ENCODE peak calls at places on chromosomes 5 and 9, in six cellular contexts. One of them, this sample, is unnamed.

GRCh38 chr5:160347453-160347852 is 23.0 kb downstream of the C1QTNF2 start:
- DNase-seq in activated CD8-positive, alpha-beta T cell treated with anti-CD3 and anti-CD28 coated beads for 36 hours: no peak
- DNase-seq in neural crest cell: no peak
- DNase-seq in astrocyte of the spinal cord: no peak
- DNase-seq in heart left ventricle: no peak
- DNase-seq in esophagus squamous epithelium: no peak
- DNase-seq in this sample: no peak

GRCh38 chr9:124022201-124023121 is 10.9 kb downstream of the LHX2 start:
- DNase-seq in astrocyte of the spinal cord: no peak
- DNase-seq in heart left ventricle: no peak
- DNase-seq in neural crest cell: peak; percentile 58
- DNase-seq in activated CD8-positive, alpha-beta T cell treated with anti-CD3 and anti-CD28 coated beads for 36 hours: no peak
- DNase-seq in esophagus squamous epithelium: no peak
- DNase-seq in this sample: no peak

GRCh38 chr5:135921388-135921787 is 25.7 kb upstream of the IL9 start:
- DNase-seq in heart left ventricle: no peak
- DNase-seq in astrocyte of the spinal cord: no peak
- DNase-seq in esophagus squamous epithelium: no peak
- DNase-seq in activated CD8-positive, alpha-beta T cell treated with anti-CD3 and anti-CD28 coated beads for 36 hours: no peak
- DNase-seq in neural crest cell: no peak
- DNase-seq in this sample: no peak

GRCh38 chr9:132381966-132382541 is 24.6 kb downstream of the TTF1 start:
- DNase-seq in activated CD8-positive, alpha-beta T cell treated with anti-CD3 and anti-CD28 coated beads for 36 hours: no peak
- DNase-seq in neural crest cell: no peak
- DNase-seq in heart left ventricle: no peak
- DNase-seq in astrocyte of the spinal cord: no peak
- DNase-seq in esophagus squamous epithelium: no peak
- DNase-seq in this sample: no peak

GRCh38 chr9:89635816-89636215 is 31.0 kb downstream of the GADD45G start:
- DNase-seq in activated CD8-positive, alpha-beta T cell treated with anti-CD3 and anti-CD28 coated beads for 36 hours: no peak
- DNase-seq in neural crest cell: no peak
- DNase-seq in heart left ventricle: no peak
- DNase-seq in esophagus squamous epithelium: no peak
- DNase-seq in astrocyte of the spinal cord: peak; percentile 24
- DNase-seq in this sample: no peak

GRCh38 chr5:179731791-179732411 is 721 bp upstream of the MAML1 start:
- DNase-seq in neural crest cell: peak; percentile 12
- DNase-seq in astrocyte of the spinal cord: no peak
- DNase-seq in activated CD8-positive, alpha-beta T cell treated with anti-CD3 and anti-CD28 coated beads for 36 hours: peak; percentile 33
- DNase-seq in heart left ventricle: no peak
- DNase-seq in esophagus squamous epithelium: no peak
- DNase-seq in this sample: peak; percentile 53

GRCh38 chr5:180862645-180863044 is 1.6 kb upstream of the ZFP62 start:
- DNase-seq in heart left ventricle: no peak
- DNase-seq in esophagus squamous epithelium: no peak
- DNase-seq in neural crest cell: no peak
- DNase-seq in activated CD8-positive, alpha-beta T cell treated with anti-CD3 and anti-CD28 coated beads for 36 hours: no peak
- DNase-seq in astrocyte of the spinal cord: no peak
- DNase-seq in this sample: no peak

GRCh38 chr5:53170748-53171349 is 61.3 kb upstream of the MOCS2 start:
- DNase-seq in heart left ventricle: no peak
- DNase-seq in activated CD8-positive, alpha-beta T cell treated with anti-CD3 and anti-CD28 coated beads for 36 hours: peak; percentile 22
- DNase-seq in astrocyte of the spinal cord: peak; percentile 49
- DNase-seq in esophagus squamous epithelium: no peak
- DNase-seq in neural crest cell: peak; percentile 4
- DNase-seq in this sample: peak; percentile 21

GRCh38 chr5:141330299-141331080 is at the start of gene PCDHGA1:
- DNase-seq in activated CD8-positive, alpha-beta T cell treated with anti-CD3 and anti-CD28 coated beads for 36 hours: peak; percentile 56
- DNase-seq in astrocyte of the spinal cord: peak; percentile 56
- DNase-seq in neural crest cell: no peak
- DNase-seq in heart left ventricle: no peak
- DNase-seq in esophagus squamous epithelium: no peak
- DNase-seq in this sample: no peak

GRCh38 chr9:93032545-93032944 is 26.0 kb upstream of the SUSD3 start:
- DNase-seq in astrocyte of the spinal cord: no peak
- DNase-seq in activated CD8-positive, alpha-beta T cell treated with anti-CD3 and anti-CD28 coated beads for 36 hours: no peak
- DNase-seq in heart left ventricle: no peak
- DNase-seq in esophagus squamous epithelium: no peak
- DNase-seq in neural crest cell: no peak
- DNase-seq in this sample: no peak
- TF ChIP-seq CTCF in astrocyte of the spinal cord: no peak
- TF ChIP-seq CTCF in activated CD8-positive, alpha-beta T cell treated with anti-CD3 and anti-CD28 coated beads for 36 hours: no peak
- TF ChIP-seq CTCF in heart left ventricle: no peak
- TF ChIP-seq CTCF in esophagus squamous epithelium: no peak
- TF ChIP-seq CTCF in neural crest cell: no peak
- TF ChIP-seq CTCF in this sample: no peak

GRCh38 chr9:112921549-112921948 is 30.9 kb upstream of the SLC46A2 start:
- DNase-seq in heart left ventricle: no peak
- DNase-seq in astrocyte of the spinal cord: peak; percentile 48
- DNase-seq in esophagus squamous epithelium: no peak
- DNase-seq in neural crest cell: no peak
- DNase-seq in activated CD8-positive, alpha-beta T cell treated with anti-CD3 and anti-CD28 coated beads for 36 hours: no peak
- DNase-seq in this sample: peak; percentile 3

GRCh38 chr9:112925058-112925641 is 34.5 kb upstream of the SLC46A2 start:
- DNase-seq in heart left ventricle: no peak
- DNase-seq in neural crest cell: peak; percentile 28
- DNase-seq in esophagus squamous epithelium: no peak
- DNase-seq in activated CD8-positive, alpha-beta T cell treated with anti-CD3 and anti-CD28 coated beads for 36 hours: peak; percentile 37
- DNase-seq in astrocyte of the spinal cord: peak; percentile 13
- DNase-seq in this sample: peak; percentile 2
- TF ChIP-seq CTCF in heart left ventricle: peak; percentile 13
- TF ChIP-seq CTCF in neural crest cell: peak; percentile 67
- TF ChIP-seq CTCF in esophagus squamous epithelium: no peak
- TF ChIP-seq CTCF in activated CD8-positive, alpha-beta T cell treated with anti-CD3 and anti-CD28 coated beads for 36 hours: peak; percentile 39
- TF ChIP-seq CTCF in astrocyte of the spinal cord: peak; percentile 29
- TF ChIP-seq CTCF in this sample: peak; percentile 19

GRCh38 chr5:151004499-151004898 is 15.9 kb upstream of the GPX3 start:
- DNase-seq in neural crest cell: no peak
- DNase-seq in activated CD8-positive, alpha-beta T cell treated with anti-CD3 and anti-CD28 coated beads for 36 hours: no peak
- DNase-seq in heart left ventricle: no peak
- DNase-seq in esophagus squamous epithelium: no peak
- DNase-seq in astrocyte of the spinal cord: no peak
- DNase-seq in this sample: no peak

GRCh38 chr5:151006704-151007334 is 13.6 kb upstream of the GPX3 start:
- DNase-seq in activated CD8-positive, alpha-beta T cell treated with anti-CD3 and anti-CD28 coated beads for 36 hours: no peak
- DNase-seq in neural crest cell: no peak
- DNase-seq in esophagus squamous epithelium: no peak
- DNase-seq in heart left ventricle: peak; percentile 67
- DNase-seq in astrocyte of the spinal cord: no peak
- DNase-seq in this sample: no peak

GRCh38 chr5:151005975-151006576 is 14.3 kb upstream of the GPX3 start:
- DNase-seq in heart left ventricle: peak; percentile 87
- DNase-seq in activated CD8-positive, alpha-beta T cell treated with anti-CD3 and anti-CD28 coated beads for 36 hours: no peak
- DNase-seq in neural crest cell: no peak
- DNase-seq in esophagus squamous epithelium: no peak
- DNase-seq in astrocyte of the spinal cord: no peak
- DNase-seq in this sample: peak; percentile 22

GRCh38 chr5:151003503-151003860 is 16.9 kb upstream of the GPX3 start:
- DNase-seq in heart left ventricle: no peak
- DNase-seq in neural crest cell: no peak
- DNase-seq in astrocyte of the spinal cord: no peak
- DNase-seq in activated CD8-positive, alpha-beta T cell treated with anti-CD3 and anti-CD28 coated beads for 36 hours: no peak
- DNase-seq in esophagus squamous epithelium: no peak
- DNase-seq in this sample: no peak

DNA sequence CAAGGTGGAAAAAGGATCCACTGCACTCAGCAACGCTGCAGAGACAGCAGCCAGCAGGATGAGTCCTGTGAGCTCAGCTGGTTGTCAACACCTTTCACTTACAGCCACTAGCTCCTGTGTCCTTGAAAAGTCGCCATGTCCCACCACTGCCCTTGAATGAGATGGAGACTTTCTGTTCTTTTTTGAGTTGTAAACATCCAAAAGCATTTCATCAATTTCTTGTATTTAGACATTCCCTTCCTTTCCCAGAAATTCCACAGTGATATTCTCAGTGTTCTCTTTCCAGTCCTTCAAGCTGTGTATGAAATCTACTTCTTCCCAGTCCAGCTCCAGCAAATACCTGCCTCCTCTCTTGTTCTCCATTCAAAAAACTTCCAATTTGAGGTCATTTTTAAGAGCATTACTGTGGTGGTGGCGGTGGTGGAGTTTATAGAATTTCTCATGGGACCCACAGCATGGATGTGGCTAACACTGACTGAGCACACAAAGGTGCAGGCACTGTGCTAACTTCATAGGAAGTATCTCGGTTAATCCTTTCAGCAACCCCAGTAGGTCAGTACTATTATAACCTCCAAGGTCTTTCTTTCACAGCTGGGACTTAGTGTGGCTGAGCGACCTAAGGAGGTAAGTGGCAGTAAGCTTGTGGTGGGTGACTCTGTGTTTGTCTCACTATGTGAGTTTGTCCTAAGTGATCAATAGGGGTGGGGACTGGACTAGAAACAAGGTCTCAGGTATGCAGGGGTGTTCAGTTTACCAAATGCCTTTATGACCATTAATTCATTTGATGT is 15.0 kb upstream of the GPX3 start:
- DNase-seq in heart left ventricle: no peak
- DNase-seq in activated CD8-positive, alpha-beta T cell treated with anti-CD3 and anti-CD28 coated beads for 36 hours: no peak
- DNase-seq in neural crest cell: no peak
- DNase-seq in astrocyte of the spinal cord: no peak
- DNase-seq in esophagus squamous epithelium: no peak
- DNase-seq in this sample: no peak
- TF ChIP-seq CTCF in heart left ventricle: no peak
- TF ChIP-seq CTCF in activated CD8-positive, alpha-beta T cell treated with anti-CD3 and anti-CD28 coated beads for 36 hours: no peak
- TF ChIP-seq CTCF in neural crest cell: no peak
- TF ChIP-seq CTCF in astrocyte of the spinal cord: no peak
- TF ChIP-seq CTCF in esophagus squamous epithelium: no peak
- TF ChIP-seq CTCF in this sample: no peak

GRCh38 chr5:150399158-150400019 is 13.3 kb downstream of the CD74 start:
- DNase-seq in activated CD8-positive, alpha-beta T cell treated with anti-CD3 and anti-CD28 coated beads for 36 hours: no peak
- DNase-seq in astrocyte of the spinal cord: no peak
- DNase-seq in heart left ventricle: no peak
- DNase-seq in neural crest cell: no peak
- DNase-seq in esophagus squamous epithelium: no peak
- DNase-seq in this sample: no peak

GRCh38 chr5:150400020-150400326 is 12.7 kb downstream of the CD74 start:
- DNase-seq in neural crest cell: no peak
- DNase-seq in astrocyte of the spinal cord: no peak
- DNase-seq in esophagus squamous epithelium: no peak
- DNase-seq in heart left ventricle: no peak
- DNase-seq in activated CD8-positive, alpha-beta T cell treated with anti-CD3 and anti-CD28 coated beads for 36 hours: no peak
- DNase-seq in this sample: no peak

GRCh38 chr5:150400327-150401075 is 12.2 kb downstream of the CD74 start:
- DNase-seq in neural crest cell: no peak
- DNase-seq in astrocyte of the spinal cord: no peak
- DNase-seq in activated CD8-positive, alpha-beta T cell treated with anti-CD3 and anti-CD28 coated beads for 36 hours: no peak
- DNase-seq in heart left ventricle: no peak
- DNase-seq in esophagus squamous epithelium: no peak
- DNase-seq in this sample: no peak

GRCh38 chr5:150397749-150398431 is 14.8 kb downstream of the CD74 start:
- DNase-seq in astrocyte of the spinal cord: no peak
- DNase-seq in activated CD8-positive, alpha-beta T cell treated with anti-CD3 and anti-CD28 coated beads for 36 hours: no peak
- DNase-seq in heart left ventricle: no peak
- DNase-seq in esophagus squamous epithelium: no peak
- DNase-seq in neural crest cell: no peak
- DNase-seq in this sample: no peak

GRCh38 chr5:150398432-150399157 is 14.1 kb downstream of the CD74 start:
- DNase-seq in astrocyte of the spinal cord: no peak
- DNase-seq in heart left ventricle: no peak
- DNase-seq in activated CD8-positive, alpha-beta T cell treated with anti-CD3 and anti-CD28 coated beads for 36 hours: peak; percentile 40
- DNase-seq in neural crest cell: no peak
- DNase-seq in esophagus squamous epithelium: no peak
- DNase-seq in this sample: no peak
- TF ChIP-seq CTCF in astrocyte of the spinal cord: peak; percentile 32
- TF ChIP-seq CTCF in heart left ventricle: peak; percentile 24
- TF ChIP-seq CTCF in activated CD8-positive, alpha-beta T cell treated with anti-CD3 and anti-CD28 coated beads for 36 hours: peak; percentile 55
- TF ChIP-seq CTCF in neural crest cell: peak; percentile 47
- TF ChIP-seq CTCF in esophagus squamous epithelium: peak; percentile 18
- TF ChIP-seq CTCF in this sample: peak; percentile 25

This sample was measured in HFF-Myc.